ENCODE peak calls at places on chromosomes 13 and 19, in nine cellular contexts. One of them, this sample, is unnamed.

GRCh38 chr19:40249781-40250180 is 23.3 kb upstream of the CCNP start:
- DNase-seq in OCI-LY7: no peak
- DNase-seq in HFFc6: no peak
- DNase-seq in tibial nerve: no peak
- DNase-seq in colonic mucosa: no peak
- DNase-seq in body of pancreas: no peak
- DNase-seq in psoas muscle: no peak
- DNase-seq in fibroblast of the aortic adventitia: no peak
- DNase-seq in Calu3: no peak
- DNase-seq in this sample: no peak

GRCh38 chr19:13018037-13018914 is 23.0 kb downstream of the NFIX start:
- DNase-seq in HFFc6: no peak
- DNase-seq in fibroblast of the aortic adventitia: peak
- DNase-seq in OCI-LY7: no peak
- DNase-seq in tibial nerve: no peak
- DNase-seq in psoas muscle: peak
- DNase-seq in body of pancreas: no peak
- DNase-seq in Calu3: no peak
- DNase-seq in colonic mucosa: no peak
- DNase-seq in this sample: no peak

GRCh38 chr19:14536926-14537692 is 7.7 kb downstream of the TECR start:
- DNase-seq in body of pancreas: peak
- DNase-seq in Calu3: peak
- DNase-seq in OCI-LY7: peak
- DNase-seq in psoas muscle: peak
- DNase-seq in fibroblast of the aortic adventitia: peak
- DNase-seq in HFFc6: no peak
- DNase-seq in tibial nerve: no peak
- DNase-seq in colonic mucosa: peak
- DNase-seq in this sample: peak

GRCh38 chr13:52862358-52863206 is 14.1 kb upstream of the PCDH8 start:
- DNase-seq in tibial nerve: no peak
- DNase-seq in OCI-LY7: peak
- DNase-seq in HFFc6: no peak
- DNase-seq in Calu3: peak
- DNase-seq in psoas muscle: no peak
- DNase-seq in fibroblast of the aortic adventitia: no peak
- DNase-seq in colonic mucosa: peak
- DNase-seq in body of pancreas: peak
- DNase-seq in this sample: peak

GRCh38 chr13:27034678-27035111 is 136.9 kb downstream of the USP12 start:
- DNase-seq in HFFc6: no peak
- DNase-seq in tibial nerve: no peak
- DNase-seq in body of pancreas: no peak
- DNase-seq in fibroblast of the aortic adventitia: no peak
- DNase-seq in colonic mucosa: no peak
- DNase-seq in OCI-LY7: no peak
- DNase-seq in Calu3: no peak
- DNase-seq in psoas muscle: no peak
- DNase-seq in this sample: no peak

GRCh38 chr13:26502826-26503225 is 54.7 kb upstream of the WASF3 start:
- DNase-seq in fibroblast of the aortic adventitia: peak
- DNase-seq in psoas muscle: peak
- DNase-seq in colonic mucosa: no peak
- DNase-seq in Calu3: no peak
- DNase-seq in body of pancreas: peak
- DNase-seq in OCI-LY7: no peak
- DNase-seq in HFFc6: peak
- DNase-seq in tibial nerve: no peak
- DNase-seq in this sample: peak

GRCh38 chr13:111661776-111662175 is 341.3 kb downstream of the TEX29 start:
- DNase-seq in psoas muscle: no peak
- DNase-seq in tibial nerve: no peak
- DNase-seq in HFFc6: no peak
- DNase-seq in colonic mucosa: no peak
- DNase-seq in OCI-LY7: no peak
- DNase-seq in body of pancreas: no peak
- DNase-seq in Calu3: no peak
- DNase-seq in fibroblast of the aortic adventitia: no peak
- DNase-seq in this sample: no peak

GRCh38 chr13:101718496-101718895 is 266.0 kb downstream of the ITGBL1 start:
- DNase-seq in psoas muscle: no peak
- DNase-seq in body of pancreas: no peak
- DNase-seq in colonic mucosa: no peak
- DNase-seq in Calu3: no peak
- DNase-seq in tibial nerve: no peak
- DNase-seq in OCI-LY7: no peak
- DNase-seq in fibroblast of the aortic adventitia: peak
- DNase-seq in HFFc6: no peak
- DNase-seq in this sample: no peak

GRCh38 chr19:12777217-12778019 is 2.1 kb upstream of the HOOK2 start:
- DNase-seq in body of pancreas: peak
- DNase-seq in colonic mucosa: peak
- DNase-seq in OCI-LY7: peak
- DNase-seq in tibial nerve: no peak
- DNase-seq in Calu3: peak
- DNase-seq in HFFc6: peak
- DNase-seq in psoas muscle: peak
- DNase-seq in fibroblast of the aortic adventitia: peak
- DNase-seq in this sample: peak

GRCh38 chr13:102580552-102581169 is 16.1 kb upstream of the TPP2 start:
- DNase-seq in tibial nerve: no peak
- DNase-seq in body of pancreas: peak
- DNase-seq in psoas muscle: no peak
- DNase-seq in HFFc6: peak
- DNase-seq in Calu3: no peak
- DNase-seq in OCI-LY7: peak
- DNase-seq in colonic mucosa: peak
- DNase-seq in fibroblast of the aortic adventitia: peak
- DNase-seq in this sample: peak

GRCh38 chr13:77674802-77675201 is 22.7 kb upstream of the SLAIN1 start:
- DNase-seq in colonic mucosa: no peak
- DNase-seq in OCI-LY7: no peak
- DNase-seq in tibial nerve: no peak
- DNase-seq in HFFc6: no peak
- DNase-seq in fibroblast of the aortic adventitia: no peak
- DNase-seq in Calu3: no peak
- DNase-seq in psoas muscle: no peak
- DNase-seq in body of pancreas: no peak
- DNase-seq in this sample: no peak

GRCh38 chr13:100409132-100409531 is 179.5 kb downstream of the GGACT start:
- DNase-seq in colonic mucosa: no peak
- DNase-seq in fibroblast of the aortic adventitia: peak
- DNase-seq in psoas muscle: no peak
- DNase-seq in tibial nerve: no peak
- DNase-seq in HFFc6: no peak
- DNase-seq in Calu3: no peak
- DNase-seq in OCI-LY7: no peak
- DNase-seq in body of pancreas: no peak
- DNase-seq in this sample: no peak

GRCh38 chr13:31267126-31267784 is 67.5 kb downstream of the B3GLCT start:
- DNase-seq in OCI-LY7: no peak
- DNase-seq in colonic mucosa: no peak
- DNase-seq in Calu3: no peak
- DNase-seq in tibial nerve: no peak
- DNase-seq in HFFc6: no peak
- DNase-seq in body of pancreas: no peak
- DNase-seq in fibroblast of the aortic adventitia: peak
- DNase-seq in psoas muscle: no peak
- DNase-seq in this sample: no peak

GRCh38 chr19:42057856-42058255 is 12.2 kb downstream of the GRIK5 start:
- DNase-seq in colonic mucosa: no peak
- DNase-seq in body of pancreas: no peak
- DNase-seq in fibroblast of the aortic adventitia: no peak
- DNase-seq in Calu3: no peak
- DNase-seq in OCI-LY7: no peak
- DNase-seq in tibial nerve: no peak
- DNase-seq in psoas muscle: no peak
- DNase-seq in HFFc6: no peak
- DNase-seq in this sample: no peak

GRCh38 chr13:44422755-44423643 is 49.4 kb downstream of the SERP2 start:
- DNase-seq in psoas muscle: peak
- DNase-seq in Calu3: no peak
- DNase-seq in tibial nerve: no peak
- DNase-seq in body of pancreas: no peak
- DNase-seq in fibroblast of the aortic adventitia: no peak
- DNase-seq in colonic mucosa: no peak
- DNase-seq in HFFc6: no peak
- DNase-seq in OCI-LY7: no peak
- DNase-seq in this sample: no peak

GRCh38 chr19:54462713-54463530 is 656 bp downstream of the LENG9 start:
- DNase-seq in OCI-LY7: peak
- DNase-seq in tibial nerve: peak
- DNase-seq in fibroblast of the aortic adventitia: peak
- DNase-seq in Calu3: peak
- DNase-seq in colonic mucosa: peak
- DNase-seq in psoas muscle: peak
- DNase-seq in body of pancreas: peak
- DNase-seq in HFFc6: peak
- DNase-seq in this sample: peak

DNA sequence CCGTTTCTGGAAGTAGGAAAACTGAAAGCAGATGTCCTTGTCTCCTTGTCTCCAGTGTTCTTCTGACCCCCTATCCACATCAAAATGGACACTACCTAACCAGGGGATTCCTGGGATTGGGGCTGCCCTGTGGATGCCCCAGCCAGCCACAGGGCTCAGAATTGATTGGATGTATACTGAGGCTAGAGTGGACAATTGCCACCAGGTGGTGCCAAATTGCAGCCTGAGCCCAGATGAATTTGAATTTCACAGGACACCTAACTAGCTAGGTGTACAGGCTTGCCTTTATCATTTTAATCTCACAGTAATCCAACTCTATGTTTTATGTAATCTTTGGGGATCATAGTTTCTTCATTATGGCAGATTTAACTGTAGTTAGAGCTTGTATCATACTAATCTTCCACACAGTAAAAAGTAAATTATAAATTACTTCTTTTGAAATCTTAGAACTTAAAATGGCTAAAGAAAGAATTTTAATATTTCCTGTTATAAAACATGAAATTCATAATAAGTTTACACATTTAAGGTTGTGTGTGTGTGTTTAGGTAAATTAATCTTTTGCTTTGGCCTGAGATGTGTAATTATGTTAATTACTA is 58.0 kb downstream of the PIBF1 start:
- DNase-seq in body of pancreas: peak
- DNase-seq in Calu3: peak
- DNase-seq in psoas muscle: no peak
- DNase-seq in tibial nerve: no peak
- DNase-seq in colonic mucosa: peak
- DNase-seq in HFFc6: peak
- DNase-seq in OCI-LY7: peak
- DNase-seq in fibroblast of the aortic adventitia: peak
- DNase-seq in this sample: peak
- TF ChIP-seq CTCF in body of pancreas: peak
- TF ChIP-seq CTCF in Calu3: peak
- TF ChIP-seq CTCF in psoas muscle: peak
- TF ChIP-seq CTCF in tibial nerve: peak
- TF ChIP-seq CTCF in colonic mucosa: peak
- TF ChIP-seq CTCF in HFFc6: peak
- TF ChIP-seq CTCF in OCI-LY7: peak
- TF ChIP-seq CTCF in fibroblast of the aortic adventitia: peak
- TF ChIP-seq CTCF in this sample: peak

DNA sequence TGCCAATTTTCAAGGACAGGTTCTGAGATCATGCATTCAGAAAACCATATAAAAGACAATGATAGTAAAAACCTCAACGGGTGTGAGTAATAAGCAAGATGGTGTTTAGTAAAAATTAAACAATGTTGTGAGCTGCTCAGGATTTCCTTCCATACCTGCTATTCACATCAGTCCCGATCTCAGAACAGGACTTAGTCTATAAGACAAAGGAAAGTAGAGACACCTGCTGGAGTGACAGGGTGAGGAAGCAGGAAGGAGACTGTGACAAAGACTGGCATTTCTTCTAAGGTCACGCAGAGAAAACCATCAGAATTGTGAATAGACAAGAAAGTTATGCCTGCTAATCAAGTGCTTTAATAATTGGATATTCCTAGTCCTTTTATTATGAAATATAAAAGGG is 648.0 kb downstream of the DACH1 start:
- DNase-seq in tibial nerve: no peak
- DNase-seq in fibroblast of the aortic adventitia: no peak
- DNase-seq in colonic mucosa: no peak
- DNase-seq in Calu3: peak
- DNase-seq in OCI-LY7: peak
- DNase-seq in psoas muscle: no peak
- DNase-seq in HFFc6: no peak
- DNase-seq in body of pancreas: no peak
- DNase-seq in this sample: no peak
- TF ChIP-seq CTCF in tibial nerve: no peak
- TF ChIP-seq CTCF in fibroblast of the aortic adventitia: no peak
- TF ChIP-seq CTCF in colonic mucosa: no peak
- TF ChIP-seq CTCF in Calu3: no peak
- TF ChIP-seq CTCF in OCI-LY7: peak
- TF ChIP-seq CTCF in psoas muscle: no peak
- TF ChIP-seq CTCF in HFFc6: no peak
- TF ChIP-seq CTCF in body of pancreas: no peak
- TF ChIP-seq CTCF in this sample: no peak

GRCh38 chr19:18919086-18919894 is at the start of the genes COPE and DDX49:
- DNase-seq in OCI-LY7: peak
- DNase-seq in Calu3: peak
- DNase-seq in fibroblast of the aortic adventitia: peak
- DNase-seq in body of pancreas: peak
- DNase-seq in tibial nerve: peak
- DNase-seq in HFFc6: peak
- DNase-seq in psoas muscle: peak
- DNase-seq in colonic mucosa: peak
- DNase-seq in this sample: peak
- TF ChIP-seq CTCF in OCI-LY7: no peak
- TF ChIP-seq CTCF in Calu3: no peak
- TF ChIP-seq CTCF in fibroblast of the aortic adventitia: no peak
- TF ChIP-seq CTCF in body of pancreas: no peak
- TF ChIP-seq CTCF in tibial nerve: no peak
- TF ChIP-seq CTCF in HFFc6: peak
- TF ChIP-seq CTCF in psoas muscle: no peak
- TF ChIP-seq CTCF in colonic mucosa: no peak
- TF ChIP-seq CTCF in this sample: no peak

DNA sequence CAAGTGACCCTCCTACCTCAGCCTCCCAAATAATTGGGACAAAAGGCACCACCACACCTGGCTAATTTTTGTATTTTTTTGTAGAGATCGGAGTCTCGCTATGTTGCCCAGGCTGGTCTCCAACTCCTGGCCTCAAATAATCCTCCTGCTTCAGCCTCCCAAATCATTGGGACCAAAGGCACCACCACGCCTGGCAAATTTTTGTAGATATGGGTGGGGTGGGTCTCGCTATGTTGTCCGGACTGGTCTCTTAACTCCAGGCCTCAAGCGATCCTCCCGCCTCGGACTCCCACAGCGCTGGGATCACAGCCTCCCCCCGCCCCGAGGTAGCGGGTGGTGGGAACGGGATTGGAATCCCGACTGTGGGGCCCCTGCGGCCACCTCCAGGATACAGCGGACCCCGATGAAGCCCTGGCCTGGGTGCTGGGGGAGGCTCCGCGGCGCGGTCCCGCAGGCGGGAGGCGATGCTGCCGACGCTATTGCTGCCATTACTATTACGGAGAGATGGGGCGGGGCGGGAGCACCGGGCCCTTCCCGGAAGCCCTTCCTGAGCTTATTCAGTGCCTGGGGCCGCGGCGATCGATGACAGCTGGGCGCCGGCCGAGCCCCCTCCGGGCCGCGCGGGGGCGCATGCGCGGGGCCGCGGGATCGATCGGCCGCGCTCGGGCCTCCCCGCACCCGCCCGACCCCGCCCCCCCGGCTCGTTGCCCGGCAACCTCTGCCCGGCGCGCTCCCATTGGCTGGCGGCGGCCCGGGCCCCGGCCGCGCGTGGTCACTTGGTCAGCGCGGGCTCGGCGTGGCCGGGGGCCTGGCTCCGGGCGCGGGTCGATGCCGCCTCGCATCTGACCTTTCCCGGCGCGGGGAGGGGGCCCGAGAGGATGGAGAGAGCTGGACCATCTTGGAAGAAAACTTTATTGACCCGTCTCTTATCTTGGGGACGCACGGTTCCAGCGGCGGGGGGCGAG is 27.9 kb upstream of the ONECUT3 start:
- DNase-seq in body of pancreas: peak
- DNase-seq in Calu3: peak
- DNase-seq in tibial nerve: no peak
- DNase-seq in OCI-LY7: no peak
- DNase-seq in colonic mucosa: peak
- DNase-seq in HFFc6: no peak
- DNase-seq in psoas muscle: peak
- DNase-seq in fibroblast of the aortic adventitia: peak
- DNase-seq in this sample: peak
- TF ChIP-seq CTCF in body of pancreas: no peak
- TF ChIP-seq CTCF in Calu3: no peak
- TF ChIP-seq CTCF in tibial nerve: no peak
- TF ChIP-seq CTCF in OCI-LY7: no peak
- TF ChIP-seq CTCF in colonic mucosa: no peak
- TF ChIP-seq CTCF in HFFc6: peak
- TF ChIP-seq CTCF in psoas muscle: no peak
- TF ChIP-seq CTCF in fibroblast of the aortic adventitia: peak
- TF ChIP-seq CTCF in this sample: no peak

This sample was measured in activated CD8-positive, alpha-beta T cell treated with anti-CD3 and anti-CD28 coated beads for 36 hours.